ENCODE peak calls at places on chromosomes 11 and 22, in five cellular contexts. M is ovary, C is HAP-1, S is heart right ventricle, N is A673. T is an unnamed sample. For H3K27me3 and H3K4me1, the result is how much of the 10 kb centered on the place peaks cover.

GRCh38 chr11:72688929-72689328 is 14.7 kb upstream of the PDE2A start:
- DNase-seq in N (no peak), S (no peak), C (no peak), M (no peak), T (no peak)

GRCh38 chr11:75635009-75635909 is 33.6 kb downstream of the MAP6 start:
- DNase-seq in C (peak), S (peak), N (peak), M (peak), T (no peak)

GRCh38 chr11:82902086-82902485 is 550 bp downstream of the DDIAS start:
- DNase-seq in M (no peak), C (no peak), N (no peak), S (no peak), T (no peak)

GRCh38 chr22:45511847-45512261 is 9.2 kb downstream of the FBLN1 start:
- DNase-seq in N (no peak), M (peak), S (peak), C (no peak), T (no peak)

GRCh38 chr22:43861529-43861928 is 784 bp downstream of the SULT4A1 start:
- DNase-seq in N (no peak), C (no peak), M (peak), S (no peak), T (no peak)

GRCh38 chr22:45290410-45290936 is 5.7 kb downstream of the UPK3A start:
- DNase-seq in M (no peak), C (peak), N (peak), S (no peak), T (no peak)

GRCh38 chr22:49659281-49659923 is 168.3 kb downstream of the BRD1 start:
- DNase-seq in N (no peak), C (peak), M (no peak), S (no peak), T (no peak)

GRCh38 chr22:23256986-23257888 is 76.9 kb downstream of the BCR start:
- DNase-seq in S (peak), M (peak), C (no peak), N (no peak), T (no peak)

GRCh38 chr22:19119949-19120348 is 2.3 kb downstream of the DGCR2 start:
- DNase-seq in S (no peak), M (no peak), N (no peak), C (no peak), T (no peak)

GRCh38 chr11:128777369-128778011 is 83.6 kb downstream of the FLI1 start:
- DNase-seq in C (no peak), M (no peak), S (no peak), N (no peak), T (no peak)

GRCh38 chr11:44775366-44776356 is 48.9 kb downstream of the TSPAN18 start:
- DNase-seq in M (no peak), C (peak), N (peak), S (peak), T (peak)

GRCh38 chr11:75344761-75345454 is 6.6 kb downstream of the ARRB1 start:
- DNase-seq in C (no peak), M (no peak), S (no peak), N (no peak), T (no peak)

GRCh38 chr22:38949889-38950405 is 7.5 kb upstream of the APOBEC3A start:
- DNase-seq in N (no peak), S (no peak), C (no peak), M (no peak), T (no peak)

GRCh38 chr11:41116970-41117369 is 342.5 kb downstream of the LRRC4C start:
- DNase-seq in S (no peak), C (no peak), N (no peak), M (no peak), T (no peak)

GRCh38 chr22:43042101-43042780 is 27.3 kb upstream of the PACSIN2 start:
- DNase-seq in S (no peak), M (no peak), C (no peak), N (peak), T (no peak)

GRCh38 chr22:24191381-24191841 is 10.1 kb downstream of the SUSD2 start:
- DNase-seq in S (no peak), N (no peak), C (no peak), M (no peak), T (no peak)

GRCh38 chr11:17544181-17544622 is at the start of gene USH1C:
- DNase-seq in S (peak), C (peak), M (no peak), N (no peak), T (peak)

GRCh38 chr22:27057717-27058116 is 400.3 kb downstream of the MIAT start:
- DNase-seq in C (no peak), M (no peak), S (no peak), N (no peak), T (no peak)
- H3K27me3 ChIP-seq in C (under half), M (under half), S (under half), N (under half), T (under half)

DNA sequence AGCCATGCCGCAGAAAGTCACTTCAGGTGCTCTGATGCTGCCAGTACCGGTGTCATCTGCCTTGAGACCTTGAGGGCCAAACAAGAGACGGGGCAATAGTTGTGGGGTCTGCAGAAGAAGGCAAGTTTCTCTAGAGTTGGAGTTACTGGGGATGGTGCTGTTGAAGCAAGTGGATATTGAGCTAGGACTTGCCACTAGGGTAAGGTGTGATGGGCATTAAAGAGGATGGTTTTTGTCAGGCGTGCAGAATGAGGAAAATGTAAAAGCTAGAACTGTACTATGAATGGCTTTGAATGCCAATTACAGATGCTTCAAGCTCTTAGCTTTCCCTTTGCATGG is 61.6 kb downstream of the TNRC6B start:
- DNase-seq in C (no peak), S (no peak), N (no peak), M (no peak), T (no peak)
- H3K4me1 ChIP-seq in C (under half), S (half or more), N (under half), M (under half), T (under half)

DNA sequence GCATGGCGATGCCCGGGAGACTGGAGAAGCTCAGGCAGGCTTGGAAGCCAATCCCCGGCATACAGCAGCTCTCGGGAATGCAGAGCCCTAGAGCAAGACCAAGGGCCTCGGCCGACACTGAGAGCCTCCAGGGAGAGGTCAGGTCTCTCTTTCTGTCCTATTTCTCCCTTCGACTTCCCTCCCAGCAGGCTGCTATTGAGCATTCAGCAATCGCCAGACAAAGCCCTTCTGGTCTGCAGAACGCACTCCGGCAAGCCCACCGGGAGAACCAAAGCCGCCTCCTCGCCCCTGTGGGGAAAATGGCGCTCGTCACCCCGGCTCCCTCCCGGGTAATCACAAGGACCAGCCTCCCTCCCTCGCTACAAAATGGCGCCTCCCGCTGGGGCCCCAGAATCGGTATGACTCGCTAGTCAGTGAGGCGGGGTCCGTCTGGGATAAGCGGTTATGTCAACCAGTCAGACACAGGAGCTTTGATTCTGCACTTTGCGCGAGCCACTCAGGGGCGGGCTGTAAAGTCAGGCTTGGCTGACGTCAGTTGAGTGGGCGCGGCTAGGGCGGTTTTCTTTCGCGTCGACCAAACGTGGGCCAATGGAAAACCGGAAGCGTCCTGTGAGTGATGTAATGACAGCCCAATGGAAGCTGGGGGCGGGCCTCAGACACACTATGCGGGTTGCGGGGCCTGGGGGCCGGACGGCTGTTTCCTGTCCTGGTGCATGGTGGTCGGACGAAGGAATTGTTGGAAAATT is at the start of gene ZNF143:
- DNase-seq in S (peak), C (peak), M (peak), N (peak), T (peak)
- H3K4me3 ChIP-seq in S (peak), C (peak), M (peak), N (peak), T (peak)

DNA sequence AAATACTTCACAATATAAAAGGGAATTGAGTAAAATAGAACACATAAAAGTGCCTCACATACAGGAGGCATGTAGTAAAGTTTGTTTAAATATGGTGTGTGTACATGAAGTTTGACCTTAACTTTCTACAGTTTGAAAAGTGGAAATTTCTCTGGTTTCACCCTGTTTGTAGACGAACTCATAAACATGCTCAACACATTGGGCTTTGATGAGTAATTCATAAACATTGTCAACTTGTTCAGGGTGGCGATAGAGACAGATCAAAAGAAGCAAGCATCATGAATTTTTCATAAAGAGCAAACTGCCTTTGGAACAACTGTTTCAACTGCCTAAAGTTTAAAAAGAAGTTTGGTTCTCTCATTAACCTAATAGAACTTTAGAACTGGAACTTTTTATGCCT is 9.1 kb downstream of the SLN start:
- DNase-seq in N (no peak), M (no peak), C (no peak), S (no peak), T (no peak)
- H3K27me3 ChIP-seq in N (under half), M (under half), C (under half), S (under half), T (under half)

DNA sequence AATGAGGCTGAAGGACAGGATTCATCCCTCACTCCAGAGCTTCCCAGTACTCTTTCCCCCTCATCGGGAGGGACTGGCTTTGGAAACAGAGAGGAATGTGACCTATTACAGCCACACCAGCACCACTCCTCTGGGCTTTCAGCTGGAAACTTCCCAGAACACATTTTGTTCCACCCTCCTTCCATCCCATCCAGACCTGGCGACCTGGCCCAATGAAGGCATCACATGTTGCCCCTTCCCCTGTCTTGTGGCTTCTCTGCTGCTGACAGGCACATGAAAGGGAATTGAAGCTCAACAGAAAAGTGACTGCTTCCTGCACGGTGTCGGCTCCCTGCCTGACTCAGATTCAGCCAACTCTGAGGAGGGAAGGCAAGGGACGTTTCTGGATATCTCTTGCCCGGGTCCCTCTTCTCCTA is 19.1 kb downstream of the IRAG1 start:
- DNase-seq in M (no peak), C (no peak), N (no peak), S (no peak), T (no peak)
- H3K4me1 ChIP-seq in M (under half), C (under half), N (under half), S (under half), T (under half)

T was measured in Caco-2.